ENCODE peak calls at places on chromosomes 4 and X, in six cellular contexts. N is uterus, Q is A549, A is vagina, P is breast epithelium, H is IMR-90. E is an unnamed sample.

GRCh38 chr4:158291334-158292055 is 81.2 kb downstream of the TMEM144 start:
- DNase-seq in A (no peak), H (no peak), N (no peak), P (no peak), Q (no peak), E (no peak)

GRCh38 chr4:138445098-138445497 is 202.9 kb upstream of the SLC7A11 start:
- DNase-seq in A (no peak), P (no peak), N (no peak), H (peak; percentile 12), Q (no peak), E (no peak)

GRCh38 chr4:8571702-8572685 is 8.2 kb upstream of the GPR78 start:
- DNase-seq in P (no peak), A (no peak), Q (no peak), N (no peak), H (no peak), E (no peak)

GRCh38 chr4:164956766-164957643 is 20.5 kb downstream of the TRIM61 start:
- DNase-seq in H (peak; percentile 65), N (peak; percentile 32), P (peak; percentile 76), Q (peak; percentile 72), A (no peak), E (peak; percentile 82)

GRCh38 chr4:48184891-48185290 is 50.8 kb upstream of the TXK start:
- DNase-seq in N (no peak), P (no peak), H (peak; percentile 38), A (no peak), Q (no peak), E (no peak)

GRCh38 chr4:45946699-45947098 is 177.2 kb downstream of the GABRG1 start:
- DNase-seq in N (no peak), H (no peak), Q (no peak), A (no peak), P (no peak), E (no peak)

GRCh38 chr4:14446311-14446710 is 556.0 kb upstream of the CPEB2 start:
- DNase-seq in N (no peak), P (no peak), H (peak; percentile 1), Q (no peak), A (no peak), E (no peak)

GRCh38 chrX:51332188-51332942 is at the start of gene NUDT10:
- DNase-seq in A (no peak), P (no peak), N (peak; percentile 70), H (peak; percentile 10), Q (no peak), E (peak; percentile 26)

GRCh38 chr4:864456-865120 is 38.7 kb upstream of the CPLX1 start:
- DNase-seq in Q (no peak), P (no peak), N (no peak), A (no peak), H (no peak), E (no peak)

GRCh38 chrX:9134341-9134740 is 100.4 kb upstream of the FAM9B start:
- DNase-seq in Q (no peak), P (no peak), H (no peak), N (peak; percentile 46), A (no peak), E (no peak)

GRCh38 chr4:140012688-140013087 is 141.3 kb downstream of the MAML3 start:
- DNase-seq in N (no peak), P (no peak), A (no peak), Q (peak; percentile 57), H (peak; percentile 95), E (peak; percentile 64)

GRCh38 chr4:123299212-123299651 is 97.4 kb upstream of the SPRY1 start:
- DNase-seq in H (peak; percentile 84), Q (no peak), P (no peak), A (no peak), N (no peak), E (no peak)

GRCh38 chr4:7193040-7193958 is 961 bp downstream of the SORCS2 start:
- DNase-seq in H (no peak), N (peak; percentile 60), A (peak; percentile 91), P (peak; percentile 50), Q (no peak), E (no peak)

GRCh38 chr4:21879187-21879586 is 69.4 kb downstream of the KCNIP4 start:
- DNase-seq in H (peak; percentile 23), P (no peak), Q (no peak), A (no peak), N (no peak), E (no peak)

GRCh38 chr4:44354172-44354571 is 94.4 kb downstream of the KCTD8 start:
- DNase-seq in H (no peak), P (no peak), A (no peak), N (no peak), Q (no peak), E (no peak)

GRCh38 chr4:40264995-40265909 is 68.4 kb downstream of the RHOH start:
- DNase-seq in Q (no peak), H (no peak), P (no peak), N (peak; percentile 18), A (no peak), E (peak; percentile 48)

GRCh38 chrX:124641737-124642491 is 295.6 kb downstream of the SH2D1A start:
- DNase-seq in P (no peak), N (no peak), A (no peak), Q (no peak), H (no peak), E (no peak)

GRCh38 chr4:140626982-140627381 is 58.2 kb upstream of the UCP1 start:
- DNase-seq in Q (no peak), A (no peak), P (no peak), N (no peak), H (no peak), E (no peak)

GRCh38 chrX:121836000-121836399 is 788.6 kb downstream of the GLUD2 start:
- DNase-seq in Q (no peak), P (no peak), H (no peak), N (no peak), A (no peak), E (no peak)

GRCh38 chr4:82797591-82798081 is 960 bp downstream of the SCD5 start:
- DNase-seq in N (peak; percentile 24), A (no peak), P (no peak), H (peak; percentile 34), Q (no peak), E (peak; percentile 35)

GRCh38 chrX:151359931-151360871 is 36.8 kb upstream of the VMA21 start:
- DNase-seq in P (no peak), A (no peak), N (peak; percentile 17), Q (peak; percentile 41), H (no peak), E (no peak)

GRCh38 chrX:10755477-10756334 is 135.3 kb upstream of the MID1 start:
- DNase-seq in A (no peak), P (no peak), Q (peak; percentile 39), H (peak; percentile 81), N (peak; percentile 24), E (peak; percentile 17)

GRCh38 chrX:44795945-44796450 is 47.8 kb upstream of the DUSP21 start:
- DNase-seq in P (no peak), Q (no peak), H (no peak), N (no peak), A (no peak), E (no peak)

GRCh38 chr4:123956204-123956603 is 559.6 kb downstream of the SPRY1 start:
- DNase-seq in N (no peak), H (no peak), P (no peak), Q (no peak), A (no peak), E (no peak)

GRCh38 chr4:23539969-23540368 is 349.9 kb downstream of the PPARGC1A start:
- DNase-seq in Q (no peak), P (no peak), H (no peak), A (no peak), N (no peak), E (no peak)

GRCh38 chr4:110062166-110062565 is 136.2 kb downstream of the ELOVL6 start:
- DNase-seq in N (no peak), P (no peak), H (no peak), Q (no peak), A (no peak), E (no peak)
- TF ChIP-seq POLR2A in N (no peak), P (no peak), H (no peak), Q (no peak), A (no peak), E (no peak)

DNA sequence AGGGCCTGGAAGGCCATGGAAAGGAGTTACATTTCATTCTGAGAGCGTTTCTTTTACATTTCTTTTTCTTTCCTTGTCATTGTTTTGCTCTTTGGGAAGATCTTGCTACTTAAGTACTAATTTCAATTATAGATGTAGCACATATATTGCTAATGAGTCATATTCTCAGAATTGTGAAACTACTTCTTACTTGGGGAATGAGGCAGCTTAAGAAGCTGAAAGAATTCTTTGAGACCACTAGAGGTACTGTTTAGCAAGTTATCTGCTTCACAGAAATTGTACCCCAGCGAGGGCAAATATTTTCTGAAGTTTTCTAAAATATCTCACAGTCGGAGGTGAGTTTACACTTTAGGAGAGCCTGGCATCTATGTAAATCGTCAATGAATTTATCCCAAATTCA is 100.6 kb downstream of the AFF2 start:
- DNase-seq in Q (no peak), N (no peak), H (no peak), A (no peak), P (no peak), E (no peak)
- TF ChIP-seq CTCF in Q (no peak), N (no peak), H (no peak), A (no peak), P (no peak), E (no peak)

GRCh38 chrX:71107245-71107644 is 705 bp upstream of the CXorf65 start:
- DNase-seq in N (no peak), P (no peak), H (no peak), Q (no peak), A (no peak), E (no peak)

GRCh38 chrX:71111851-71112468 is 583 bp upstream of the IL2RG start:
- DNase-seq in H (no peak), Q (no peak), P (no peak), N (no peak), A (no peak), E (no peak)

GRCh38 chrX:71106427-71106826 is at the start of gene CXorf65:
- DNase-seq in H (no peak), N (no peak), A (no peak), Q (no peak), P (no peak), E (no peak)

GRCh38 chrX:71107762-71108360 is 1.3 kb upstream of the CXorf65 start:
- DNase-seq in H (no peak), A (no peak), Q (no peak), N (no peak), P (no peak), E (no peak)

DNA sequence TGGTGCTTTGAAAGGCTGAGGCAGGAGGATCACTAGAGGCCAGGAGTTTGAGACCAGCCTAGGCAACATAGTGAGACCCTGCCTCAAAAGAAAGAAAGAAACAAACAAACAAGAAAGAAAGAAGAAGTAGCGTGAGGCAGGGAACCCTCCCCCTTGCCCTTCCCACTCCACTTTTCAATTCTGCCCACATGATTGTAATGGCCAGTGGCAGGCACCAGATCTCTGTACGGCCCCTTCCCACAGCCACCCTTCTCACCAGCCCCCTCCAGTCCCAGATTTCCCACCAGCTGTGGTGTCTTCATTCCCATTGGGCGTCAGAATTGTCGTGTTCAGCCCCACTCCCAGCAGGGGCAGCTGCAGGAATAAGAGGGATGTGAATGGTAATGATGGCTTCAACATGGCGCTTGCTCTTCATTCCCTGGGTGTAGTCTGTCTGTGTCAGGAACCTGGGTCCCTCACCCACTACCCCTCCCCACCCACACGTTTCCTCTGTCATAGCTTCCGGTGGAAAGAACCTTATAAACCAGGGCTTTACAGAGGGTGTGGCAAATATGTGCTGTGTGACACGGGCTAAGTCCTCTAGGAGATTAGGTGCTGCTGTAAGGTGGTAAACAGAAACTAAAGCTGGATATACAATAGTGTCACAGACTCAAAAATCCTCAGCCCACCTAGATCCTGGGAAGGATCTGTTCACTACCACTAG is at the start of gene IL2RG:
- DNase-seq in H (no peak), N (no peak), A (no peak), P (no peak), Q (no peak), E (no peak)
- TF ChIP-seq POLR2A in H (no peak), N (no peak), A (peak; percentile 17), P (no peak), Q (no peak), E (no peak)

GRCh38 chr4:106329027-106329618 is 12.8 kb downstream of the AIMP1 start:
- DNase-seq in A (no peak), H (peak; percentile 53), N (no peak), P (no peak), Q (peak; percentile 18), E (no peak)
- TF ChIP-seq CTCF in A (peak; percentile 30), H (peak; percentile 62), N (peak; percentile 21), P (peak; percentile 18), Q (peak; percentile 55), E (peak; percentile 49)

E was measured in heart left ventricle.